ENCODE peak calls at places on chromosomes 3 and 15, in six cellular contexts. D is lower leg skin, K is transverse colon, G is GM12878, W is body of pancreas, O is A549. H is an unnamed sample.

GRCh38 chr15:98673133-98673532 is 24.8 kb downstream of the IGF1R start:
- DNase-seq in K (no peak), O (no peak), G (no peak), W (no peak), D (no peak), H (no peak)

GRCh38 chr3:72903004-72903403 is 15.2 kb downstream of the GXYLT2 start:
- DNase-seq in K (no peak), D (no peak), W (no peak), O (peak; percentile 78), G (no peak), H (no peak)

GRCh38 chr3:67558429-67558828 is 96.0 kb downstream of the SUCLG2 start:
- DNase-seq in O (no peak), W (no peak), D (peak; percentile 30), K (no peak), G (no peak), H (no peak)

GRCh38 chr3:60743631-60744164 is 507.6 kb downstream of the FHIT start:
- DNase-seq in O (no peak), G (no peak), W (no peak), K (no peak), D (no peak), H (no peak)

GRCh38 chr15:91871138-91871537 is 17.6 kb downstream of the SLCO3A1 start:
- DNase-seq in G (no peak), O (no peak), D (no peak), W (no peak), K (no peak), H (no peak)

GRCh38 chr3:121961283-121961682 is 60.8 kb downstream of the ILDR1 start:
- DNase-seq in K (no peak), G (no peak), W (no peak), D (no peak), O (no peak), H (no peak)

GRCh38 chr3:16723994-16724393 is 118.8 kb upstream of the DAZL start:
- DNase-seq in O (peak; percentile 27), K (no peak), W (no peak), G (no peak), D (no peak), H (no peak)

GRCh38 chr3:173745952-173746682 is 348.6 kb downstream of the NLGN1 start:
- DNase-seq in O (no peak), W (no peak), G (no peak), K (no peak), D (no peak), H (no peak)

GRCh38 chr15:41493205-41493901 is at the start of gene ITPKA:
- DNase-seq in W (peak; percentile 81), K (peak; percentile 92), O (peak; percentile 61), G (peak; percentile 30), D (peak; percentile 51), H (no peak)

GRCh38 chr15:77983091-77983707 is 94.3 kb downstream of the TBC1D2B start:
- DNase-seq in G (no peak), D (no peak), W (no peak), O (no peak), K (no peak), H (no peak)

GRCh38 chr15:24916305-24917009 is 38.3 kb upstream of the SNRPN start:
- DNase-seq in K (no peak), G (no peak), W (no peak), O (no peak), D (no peak), H (no peak)

GRCh38 chr15:73927003-73927475 is 777 bp downstream of the LOXL1 start:
- DNase-seq in W (peak; percentile 86), K (peak; percentile 63), O (no peak), G (no peak), D (no peak), H (no peak)

GRCh38 chr15:86483936-86484335 is 404.3 kb downstream of the AGBL1 start:
- DNase-seq in O (no peak), K (no peak), G (no peak), D (no peak), W (no peak), H (no peak)

GRCh38 chr3:32249184-32249782 is 10.8 kb downstream of the CMTM8 start:
- DNase-seq in G (no peak), D (no peak), K (no peak), W (no peak), O (peak; percentile 58), H (no peak)

GRCh38 chr3:101567528-101568317 is 6.1 kb downstream of the TRMT10C start:
- DNase-seq in O (no peak), W (no peak), K (no peak), G (no peak), D (no peak), H (no peak)

GRCh38 chr3:117892991-117893390 is 1141.7 kb downstream of the IGSF11 start:
- DNase-seq in K (no peak), W (no peak), O (no peak), D (no peak), G (no peak), H (no peak)

GRCh38 chr15:47768730-47769129 is 51.4 kb downstream of the SEMA6D start:
- DNase-seq in K (no peak), D (no peak), G (no peak), W (no peak), O (no peak), H (no peak)

GRCh38 chr3:129558772-129559564 is 16.0 kb downstream of the H1-8 start:
- DNase-seq in K (no peak), W (no peak), D (no peak), O (peak; percentile 61), G (no peak), H (no peak)

GRCh38 chr3:36932979-36933378 is 11.9 kb downstream of the TRANK1 start:
- DNase-seq in D (no peak), O (no peak), G (no peak), K (no peak), W (no peak), H (no peak)

GRCh38 chr3:194051554-194052175 is 84.3 kb upstream of the HES1 start:
- DNase-seq in K (peak; percentile 56), O (no peak), G (no peak), D (no peak), W (no peak), H (no peak)

DNA sequence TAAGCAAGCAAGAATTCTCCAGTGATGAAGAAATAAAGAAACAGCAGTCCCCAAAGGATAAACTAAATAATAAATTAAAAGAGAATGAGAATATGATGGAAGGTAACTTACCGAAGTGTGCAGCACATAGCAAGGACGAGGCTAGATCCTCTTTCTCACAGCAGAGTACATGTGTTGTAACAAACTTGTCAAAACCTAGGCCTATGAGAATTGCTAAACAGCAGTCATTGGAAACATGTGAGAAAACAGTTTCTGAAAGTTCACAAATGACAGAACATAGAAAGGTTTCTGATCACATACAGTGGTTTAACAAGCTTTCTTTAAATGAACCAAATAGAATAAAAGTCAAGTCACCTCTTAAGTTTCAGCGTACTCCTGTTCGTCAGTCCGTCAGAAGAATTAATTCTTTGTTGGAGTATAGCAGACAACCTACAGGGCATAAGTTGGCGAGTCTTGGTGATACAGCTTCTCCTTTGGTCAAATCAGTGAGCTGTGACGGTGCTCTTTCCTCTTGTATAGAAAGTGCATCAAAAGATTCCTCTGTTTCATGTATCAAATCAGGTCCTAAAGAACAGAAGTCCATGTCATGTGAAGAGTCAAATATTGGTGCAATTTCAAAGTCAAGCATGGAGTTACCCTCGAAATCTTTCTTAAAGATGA is 4.5 kb upstream of the SCG5 start:
- DNase-seq in W (no peak), K (no peak), D (no peak), G (no peak), O (no peak), H (no peak)
- TF ChIP-seq POLR2A in W (no peak), K (no peak), D (no peak), G (no peak), O (no peak), H (no peak)

GRCh38 chr3:44894485-44894884 is 20.1 kb downstream of the TGM4 start:
- DNase-seq in O (no peak), D (no peak), W (no peak), K (no peak), G (no peak), H (no peak)

GRCh38 chr3:44890852-44891251 is 16.4 kb downstream of the TGM4 start:
- DNase-seq in O (no peak), G (no peak), W (no peak), K (no peak), D (no peak), H (no peak)

GRCh38 chr3:44893097-44893496 is 18.7 kb downstream of the TGM4 start:
- DNase-seq in O (no peak), G (no peak), D (no peak), W (no peak), K (no peak), H (no peak)

GRCh38 chr3:44890258-44890657 is 15.8 kb downstream of the TGM4 start:
- DNase-seq in K (no peak), O (no peak), W (no peak), D (no peak), G (no peak), H (peak; percentile 58)

DNA sequence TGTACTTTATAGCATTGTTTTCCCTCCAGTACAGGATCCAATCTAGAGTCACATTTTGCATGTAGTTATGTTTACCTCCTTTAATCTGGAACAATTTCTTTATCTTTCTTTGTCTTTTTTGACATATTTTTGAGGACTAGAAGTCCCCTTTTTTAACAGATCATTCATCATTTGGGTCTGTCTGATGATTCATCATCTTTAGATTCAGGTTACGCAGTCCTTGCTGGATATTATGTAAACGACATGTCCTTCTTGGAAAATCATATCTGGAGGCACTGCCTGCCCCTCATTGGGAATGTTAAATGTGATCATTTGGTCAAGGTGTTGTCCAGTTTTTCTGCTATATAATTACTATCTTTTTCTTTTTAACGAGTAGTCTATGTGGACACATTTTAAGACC is 18.3 kb downstream of the TGM4 start:
- DNase-seq in K (no peak), D (no peak), G (no peak), W (no peak), O (no peak), H (no peak)
- TF ChIP-seq POLR2A in K (no peak), D (no peak), G (no peak), W (no peak), O (no peak), H (no peak)

DNA sequence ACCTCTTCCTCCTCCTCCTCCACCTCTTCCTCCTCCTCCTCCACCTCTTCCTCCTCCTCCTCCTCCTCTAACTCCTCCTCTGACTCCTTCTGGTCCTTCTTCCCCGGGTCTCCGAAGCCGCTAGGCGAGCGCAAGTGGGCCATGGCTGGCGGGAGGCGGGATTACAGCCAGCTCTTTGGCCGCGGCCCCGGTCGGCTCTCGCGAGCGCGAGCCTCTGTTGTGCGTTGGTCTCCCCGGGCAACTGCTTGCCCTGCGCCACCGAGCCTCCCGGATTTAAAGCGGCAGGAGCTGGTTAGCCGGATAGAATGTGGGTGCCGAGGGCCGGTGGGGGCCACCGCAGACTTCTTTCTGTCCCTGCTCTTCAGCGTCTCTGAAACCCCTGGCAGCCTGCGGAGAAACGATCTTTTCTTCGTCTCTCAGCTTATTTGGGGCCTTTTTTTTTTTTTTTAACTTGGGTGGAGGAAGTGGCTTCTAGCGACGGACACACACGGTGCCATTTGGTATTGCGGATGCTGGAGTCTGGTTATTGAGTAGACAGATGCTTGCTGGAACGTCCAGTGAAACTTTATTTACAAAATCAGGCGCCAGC is at the start of gene ERICH6:
- DNase-seq in G (peak; percentile 55), O (peak; percentile 92), W (peak; percentile 93), D (peak; percentile 82), K (peak; percentile 93), H (no peak)
- TF ChIP-seq POLR2A in G (peak; percentile 80), O (peak; percentile 3), W (no peak), D (no peak), K (peak; percentile 58), H (peak; percentile 7)

DNA sequence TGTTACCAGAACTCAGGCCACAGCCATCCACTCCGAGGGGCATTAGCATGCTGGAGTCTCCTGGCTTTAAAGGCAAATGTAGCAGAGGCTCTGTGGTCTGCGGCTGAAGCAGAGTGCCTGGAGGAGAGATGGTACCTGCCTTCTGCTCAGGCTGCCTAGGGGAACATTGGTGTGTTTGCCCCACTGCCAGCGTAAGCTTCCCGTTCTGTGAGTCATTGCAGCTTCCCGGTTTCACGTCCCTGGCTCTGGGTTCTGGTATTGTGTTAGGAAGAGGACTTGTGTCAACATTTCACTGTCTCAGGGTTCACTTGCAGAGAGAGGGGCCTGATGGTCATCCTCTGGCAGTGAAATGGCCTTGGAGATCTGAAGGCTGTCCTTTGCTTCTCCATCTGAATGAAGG is 1.8 kb downstream of the GASK1A start:
- DNase-seq in G (no peak), W (no peak), K (no peak), D (no peak), O (no peak), H (no peak)
- TF ChIP-seq POLR2A in G (no peak), W (no peak), K (no peak), D (no peak), O (no peak), H (no peak)

H was measured in vagina.